ENCODE peak calls at places on chromosomes 12 and 14, in five cellular contexts. Q, C, Z, A and U are unnamed samples.
A peak's percentile ranks its signal among the peaks of the same experiment; 100 is the strongest.

GRCh38 chr12:538731-539539 is 79.2 kb downstream of the B4GALNT3 start:
- DNase-seq in C (peak; percentile 62), Z (peak; percentile 91), A (no peak), Q (peak; percentile 66), U (no peak)

GRCh38 chr12:27083861-27084271 is 1.5 kb upstream of the C12orf71 start:
- DNase-seq in C (peak; percentile 56), A (no peak), Z (peak; percentile 6), Q (peak; percentile 77), U (peak; percentile 23)

GRCh38 chr14:67358914-67359313 is 690 bp downstream of the ATP6V1D start:
- DNase-seq in Z (no peak), A (peak; percentile 63), C (no peak), Q (no peak), U (no peak)

GRCh38 chr12:25769076-25769945 is 189.2 kb upstream of the RASSF8 start:
- DNase-seq in Q (peak; percentile 84), Z (peak; percentile 78), C (peak; percentile 93), A (no peak), U (peak; percentile 56)

GRCh38 chr14:31965735-31966598 is 111.1 kb upstream of the ARHGAP5 start:
- DNase-seq in A (no peak), C (no peak), Q (peak; percentile 29), Z (peak; percentile 76), U (no peak)

GRCh38 chr14:32507029-32507984 is 178.2 kb downstream of the AKAP6 start:
- DNase-seq in Z (peak; percentile 13), C (peak; percentile 87), Q (peak; percentile 80), A (no peak), U (peak; percentile 26)

GRCh38 chr12:65826513-65827171 is 2.4 kb downstream of the HMGA2 start:
- DNase-seq in A (peak; percentile 68), Z (peak; percentile 86), C (peak; percentile 80), Q (peak; percentile 59), U (no peak)

GRCh38 chr12:39692258-39692853 is 72.8 kb upstream of the ABCD2 start:
- DNase-seq in A (no peak), Q (peak; percentile 27), Z (no peak), C (peak; percentile 4), U (no peak)

GRCh38 chr12:24222968-24223367 is 273.5 kb upstream of the SOX5 start:
- DNase-seq in A (no peak), Z (no peak), C (peak; percentile 78), Q (peak; percentile 81), U (no peak)

GRCh38 chr14:53493895-53494294 is 340.8 kb upstream of the DDHD1 start:
- DNase-seq in C (no peak), A (peak; percentile 48), Z (no peak), Q (no peak), U (no peak)

GRCh38 chr14:102363182-102363952 is 626 bp downstream of the TECPR2 start:
- DNase-seq in Z (peak; percentile 72), A (no peak), Q (peak; percentile 34), C (peak; percentile 36), U (no peak)

GRCh38 chr12:110846615-110847566 is at the start of gene CCDC63:
- DNase-seq in Q (peak; percentile 62), A (peak; percentile 95), Z (peak; percentile 80), C (peak; percentile 37), U (no peak)

GRCh38 chr12:76696186-76696585 is 67.7 kb upstream of the ZDHHC17 start:
- DNase-seq in C (no peak), A (peak; percentile 40), Z (no peak), Q (no peak), U (no peak)

GRCh38 chr12:29253916-29254625 is 105.0 kb downstream of the FAR2 start:
- DNase-seq in A (no peak), Q (peak; percentile 36), Z (no peak), C (no peak), U (no peak)

GRCh38 chr12:55009171-55009570 is 10.6 kb upstream of the NEUROD4 start:
- DNase-seq in A (no peak), C (no peak), Q (no peak), Z (no peak), U (no peak)

GRCh38 chr12:42364692-42365091 is 38.7 kb downstream of the PPHLN1 start:
- DNase-seq in Q (no peak), C (no peak), Z (no peak), A (peak; percentile 72), U (no peak)

GRCh38 chr12:127619869-127620769 is 646.9 kb upstream of the TMEM132C start:
- DNase-seq in A (no peak), Q (no peak), C (no peak), Z (no peak), U (no peak)

GRCh38 chr12:82176761-82177490 is 181.3 kb downstream of the CCDC59 start:
- DNase-seq in Z (no peak), Q (no peak), A (no peak), C (peak; percentile 61), U (no peak)

GRCh38 chr14:104799657-104800599 is 973 bp upstream of the ZBTB42 start:
- DNase-seq in Z (peak; percentile 99), A (peak; percentile 88), C (peak; percentile 57), Q (peak; percentile 85), U (no peak)

GRCh38 chr12:50507930-50508329 is 3.1 kb downstream of the DIP2B start:
- DNase-seq in Q (no peak), Z (no peak), A (no peak), C (no peak), U (no peak)

GRCh38 chr12:49188205-49188915 is 520 bp downstream of the TUBA1A start:
- DNase-seq in A (peak; percentile 87), Z (peak; percentile 90), C (peak; percentile 42), Q (peak; percentile 84), U (no peak)

GRCh38 chr14:94345344-94346072 is 22.4 kb upstream of the SERPINA6 start:
- DNase-seq in A (no peak), Z (peak; percentile 94), Q (peak; percentile 89), C (peak; percentile 94), U (peak; percentile 91)

GRCh38 chr12:4909397-4909733 is 340 bp upstream of the KCNA1 start:
- DNase-seq in Z (peak; percentile 35), A (peak; percentile 78), C (no peak), Q (no peak), U (no peak)

GRCh38 chr14:67170706-67171105 is 18.5 kb upstream of the GARIN2 start:
- DNase-seq in C (no peak), Q (peak; percentile 25), Z (no peak), A (no peak), U (no peak)

GRCh38 chr12:81354327-81354932 is 276.6 kb downstream of the ACSS3 start:
- DNase-seq in C (no peak), Z (no peak), A (no peak), Q (no peak), U (no peak)

GRCh38 chr12:2988494-2988893 is 29.3 kb downstream of the TEAD4 start:
- DNase-seq in C (no peak), A (peak; percentile 65), Q (no peak), Z (peak; percentile 27), U (no peak)
- TF ChIP-seq CTCF in C (no peak), A (no peak), Q (no peak), Z (no peak), U (no peak)

GRCh38 chr12:98490491-98491453 is 24.6 kb upstream of the TMPO start:
- DNase-seq in Z (peak; percentile 91), C (peak; percentile 82), Q (peak; percentile 93), A (peak; percentile 100), U (peak; percentile 74)
- H3K4me3 ChIP-seq in Z (peak overlapping the region; percentile 16), C (no peak overlapping the region), Q (no peak overlapping the region), A (peak overlapping the region; percentile 34), U (no peak overlapping the region)

DNA sequence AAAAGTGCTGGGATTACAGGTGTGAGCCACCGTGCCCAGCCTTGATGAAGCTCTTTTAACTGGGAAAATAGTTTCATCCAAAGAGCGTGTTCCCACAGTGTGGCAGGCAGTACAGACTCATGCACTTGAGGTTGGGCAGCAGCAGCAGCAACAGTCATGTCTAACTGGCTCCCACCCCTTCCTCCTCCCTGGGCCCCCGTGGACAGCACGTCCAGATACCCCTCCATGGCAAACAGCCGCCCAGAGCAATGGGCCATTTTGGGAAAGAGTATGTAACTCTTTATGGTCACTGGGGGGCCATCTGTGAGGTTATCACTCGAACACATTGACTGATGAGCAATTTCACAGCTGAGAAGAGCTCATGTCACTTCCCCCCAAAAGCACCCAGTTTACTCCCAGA is 279.1 kb upstream of the NOS1 start:
- DNase-seq in A (no peak), C (no peak), Z (no peak), Q (no peak), U (no peak)
- H3K36me3 ChIP-seq in A (no peaks in the 10 kb centered on the region), C (no peaks in the 10 kb centered on the region), Z (no peaks in the 10 kb centered on the region), Q (no peaks in the 10 kb centered on the region), U (no peaks in the 10 kb centered on the region)

GRCh38 chr14:37172024-37172869 is at the start of gene SLC25A21:
- DNase-seq in C (peak; percentile 77), Z (peak; percentile 94), A (peak; percentile 92), Q (peak; percentile 81), U (peak; percentile 35)
- TF ChIP-seq CTCF in C (no peak), Z (peak; percentile 14), A (peak; percentile 25), Q (no peak), U (no peak)

GRCh38 chr12:114447799-114448617 is 42.1 kb upstream of the TBX5 start:
- DNase-seq in Q (no peak), C (no peak), Z (no peak), A (peak; percentile 35), U (no peak)
- H3K4me3 ChIP-seq in Q (peak overlapping the region; percentile 6), C (no peak overlapping the region), Z (no peak overlapping the region), A (no peak overlapping the region), U (no peak overlapping the region)

GRCh38 chr14:89351364-89351957 is 65.6 kb downstream of the FOXN3 start:
- DNase-seq in C (peak; percentile 34), Z (peak; percentile 76), A (peak; percentile 76), Q (peak; percentile 62), U (no peak)

GRCh38 chr14:89344871-89345270 is 72.2 kb downstream of the FOXN3 start:
- DNase-seq in Z (no peak), A (no peak), C (no peak), Q (no peak), U (no peak)

GRCh38 chr14:89349196-89350008 is 67.6 kb downstream of the FOXN3 start:
- DNase-seq in Z (peak; percentile 76), A (peak; percentile 73), C (peak; percentile 41), Q (no peak), U (no peak)

GRCh38 chr14:89348726-89349125 is 68.3 kb downstream of the FOXN3 start:
- DNase-seq in Z (no peak), A (no peak), C (no peak), Q (no peak), U (no peak)

DNA sequence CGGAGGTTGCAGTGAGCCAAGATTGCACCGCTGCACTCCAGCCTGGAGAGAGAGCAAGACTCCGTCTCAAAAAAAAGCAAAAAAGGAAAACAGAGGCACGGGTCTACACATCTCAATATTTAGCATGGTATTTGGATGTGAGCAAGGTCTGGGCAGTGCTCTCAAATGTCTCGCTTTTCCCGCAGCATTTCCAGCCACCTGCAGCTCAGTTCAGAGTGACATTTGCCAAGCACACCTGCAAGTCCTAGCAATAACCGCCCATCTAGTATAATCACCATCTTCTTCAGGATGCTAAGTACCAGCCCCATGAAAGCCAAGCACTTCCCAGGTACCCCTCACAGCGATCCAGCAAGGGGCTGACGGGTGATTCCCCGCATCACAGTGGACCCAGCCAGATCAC is 69.1 kb downstream of the FOXN3 start:
- DNase-seq in Z (no peak), A (no peak), Q (no peak), C (no peak), U (no peak)
- H3K36me3 ChIP-seq in Z (no peaks in the 10 kb centered on the region), A (peaks cover 13% of the 10 kb centered on the region), Q (no peaks in the 10 kb centered on the region), C (peaks cover 3% of the 10 kb centered on the region), U (no peaks in the 10 kb centered on the region)